ENCODE peak calls at places on chromosomes 6 and 20, in four cellular contexts. D, J, T and B are unnamed samples.

GRCh38 chr20:39298566-39299501 is 336.7 kb downstream of the DHX35 start:
- DNase-seq in D (no peak), J (no peak), T (no peak), B (no peak)

GRCh38 chr20:33681728-33682353 is 4.3 kb downstream of the E2F1 start:
- DNase-seq in D (no peak), J (no peak), T (no peak), B (no peak)

GRCh38 chr6:12890171-12890790 is 173.7 kb downstream of the PHACTR1 start:
- DNase-seq in D (peak), J (no peak), T (no peak), B (no peak)

GRCh38 chr20:51639206-51639832 is 96.8 kb upstream of the NFATC2 start:
- DNase-seq in D (peak), J (peak), T (peak), B (peak)

GRCh38 chr20:48738094-48738398 is 89.8 kb downstream of the PREX1 start:
- DNase-seq in D (no peak), J (no peak), T (no peak), B (no peak)

GRCh38 chr20:32302507-32302872 is 25.0 kb downstream of the KIF3B start:
- DNase-seq in D (no peak), J (no peak), T (no peak), B (no peak)

GRCh38 chr20:39897058-39897457 is 792.0 kb downstream of the MAFB start:
- DNase-seq in D (peak), J (no peak), T (peak), B (peak)

GRCh38 chr20:7151666-7152065 is 384.2 kb downstream of the BMP2 start:
- DNase-seq in D (peak), J (no peak), T (peak), B (peak)

GRCh38 chr20:40010483-40010882 is 678.6 kb downstream of the MAFB start:
- DNase-seq in D (no peak), J (no peak), T (no peak), B (no peak)

GRCh38 chr6:54204921-54205511 is 93.8 kb downstream of the MLIP start:
- DNase-seq in D (no peak), J (no peak), T (no peak), B (no peak)

GRCh38 chr6:33172307-33173227 is 19.7 kb downstream of the COL11A2 start:
- DNase-seq in D (peak), J (peak), T (peak), B (peak)

GRCh38 chr6:144931172-144932035 is 646.3 kb downstream of the UTRN start:
- DNase-seq in D (peak), J (peak), T (peak), B (peak)

GRCh38 chr6:170212051-170212756 is 78.7 kb downstream of the DLL1 start:
- DNase-seq in D (no peak), J (peak), T (no peak), B (no peak)

GRCh38 chr20:52192296-52193007 is 873 bp upstream of the ZFP64 start:
- DNase-seq in D (peak), J (peak), T (peak), B (peak)

GRCh38 chr6:165090206-165090605 is 219.2 kb downstream of the C6orf118 start:
- DNase-seq in D (no peak), J (no peak), T (no peak), B (no peak)

GRCh38 chr20:35344354-35344837 is 52.2 kb upstream of the FAM83C start:
- DNase-seq in D (peak), J (no peak), T (peak), B (peak)

GRCh38 chr20:19814241-19814640 is 56.2 kb downstream of the RIN2 start:
- DNase-seq in D (peak), J (no peak), T (no peak), B (peak)
- H3K4me3 ChIP-seq in D (no peak), J (no peak), T (no peak), B (no peak)

GRCh38 chr6:151493495-151494234 is at the start of gene CCDC170:
- DNase-seq in D (peak), J (peak), T (peak), B (peak)
- TF ChIP-seq CTCF in D (no peak), J (no peak), T (no peak), B (no peak)

DNA sequence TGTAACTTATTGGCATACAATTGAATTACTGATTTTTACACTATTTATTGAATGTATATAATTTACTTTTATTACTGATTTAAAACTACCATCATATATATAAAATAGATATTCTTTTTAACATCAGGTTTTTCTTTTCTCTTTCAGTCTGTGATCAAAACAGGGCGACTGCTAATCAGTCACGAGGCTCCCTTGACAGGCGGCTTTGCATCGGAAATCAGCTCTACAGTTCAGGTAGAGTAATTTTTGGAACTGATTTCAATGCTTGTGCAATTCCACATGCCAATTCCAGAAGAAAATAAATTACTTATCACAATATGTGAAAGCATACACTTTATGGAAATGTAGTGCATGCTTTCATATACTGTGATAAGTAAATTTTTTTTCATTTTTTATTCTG is 166.5 kb downstream of the BCKDHB start:
- DNase-seq in D (no peak), J (no peak), T (no peak), B (no peak)
- H3K4me3 ChIP-seq in D (no peak), J (no peak), T (no peak), B (no peak)

DNA sequence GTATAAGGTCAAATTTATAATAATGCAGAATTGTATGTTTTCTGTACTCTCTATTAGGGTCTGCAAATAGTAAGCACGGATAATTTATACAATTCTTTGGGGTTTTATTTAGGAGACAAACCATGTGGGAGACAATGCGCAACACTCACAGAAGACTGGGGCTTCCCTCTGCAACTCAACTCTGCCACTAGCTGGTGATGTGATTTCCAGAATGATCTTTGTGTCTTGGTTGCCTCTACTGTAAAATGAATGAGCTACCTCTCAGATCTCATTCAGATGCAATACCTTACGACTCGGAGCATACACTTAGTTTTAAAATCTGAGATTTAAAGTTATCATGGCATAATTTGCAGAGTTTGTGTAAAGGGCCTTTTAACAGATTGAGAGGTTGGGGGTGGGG is 6.4 kb downstream of the MAN1A1 start:
- DNase-seq in D (no peak), J (no peak), T (no peak), B (no peak)
- TF ChIP-seq CTCF in D (no peak), J (no peak), T (no peak), B (no peak)

DNA sequence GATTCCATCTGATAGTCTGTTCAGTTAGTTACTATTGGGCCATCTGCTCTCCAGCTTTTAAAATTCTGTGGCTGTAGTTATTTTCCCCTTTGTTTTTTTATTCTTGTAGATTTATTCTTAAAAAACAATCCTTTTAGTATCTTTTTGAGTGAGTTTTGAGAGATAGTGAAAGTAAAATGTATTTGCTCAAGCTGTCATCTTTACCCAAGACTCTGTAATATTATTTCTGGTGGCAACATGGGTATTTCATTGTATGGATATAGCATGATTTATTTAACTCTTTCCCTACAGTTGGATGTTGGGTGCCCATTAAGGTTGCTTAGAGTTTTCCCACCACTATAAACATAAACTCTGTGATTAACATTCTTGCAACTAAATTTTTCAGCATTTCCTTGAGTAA is 24.6 kb downstream of the STK4 start:
- DNase-seq in D (no peak), J (no peak), T (no peak), B (peak)
- H3K4me3 ChIP-seq in D (peak), J (no peak), T (no peak), B (peak)